ENCODE peak calls at places on chromosomes 12 and 14, in eight cellular contexts. X is neuronal stem cell; I is T-helper 2 cell; G is activated CD4-positive, alpha-beta T cell treated with anti-CD3 and anti-CD28 coated beads for 4 hours; W is stimulated activated CD4-positive, alpha-beta T cell treated with anti-CD3 and anti-CD28 coated beads, Interleukin-1b, Interleukin-23, amount 100 ng/mL, for 1 hour; B is breast epithelium; F is mucosa of descending colon; V is stimulated activated CD8-positive, alpha-beta memory T cell treated with anti-CD3 and anti-CD28 coated beads, Interleukin-4, amount 100 ng/mL, for 1 hour. L is an unnamed sample.

GRCh38 chr14:72516936-72517408 is 376.9 kb downstream of the DPF3 start:
- DNase-seq in W (peak), X (peak), G (peak), F (peak), I (peak), V (peak), B (peak), L (peak)

GRCh38 chr14:99209409-99209808 is 62.6 kb downstream of the BCL11B start:
- DNase-seq in F (no peak), V (no peak), X (no peak), W (no peak), B (no peak), G (no peak), I (no peak), L (no peak)

GRCh38 chr12:107654866-107655265 is 30.7 kb upstream of the PWP1 start:
- DNase-seq in B (no peak), V (no peak), W (no peak), G (no peak), I (no peak), F (no peak), X (no peak), L (no peak)

GRCh38 chr14:64117671-64118402 is 176.3 kb downstream of the ESR2 start:
- DNase-seq in F (no peak), X (no peak), W (no peak), I (no peak), G (no peak), B (peak), V (no peak), L (peak)

GRCh38 chr12:130490674-130491073 is 153.0 kb downstream of the PIWIL1 start:
- DNase-seq in F (no peak), W (no peak), I (no peak), V (no peak), G (no peak), X (no peak), B (no peak), L (no peak)

GRCh38 chr14:73259837-73260236 is 22.5 kb downstream of the PAPLN start:
- DNase-seq in I (no peak), V (no peak), F (peak), W (no peak), X (no peak), B (no peak), G (no peak), L (no peak)

GRCh38 chr14:70871863-70872677 is 35.2 kb upstream of the PCNX1 start:
- DNase-seq in F (no peak), B (no peak), G (no peak), X (no peak), V (no peak), W (no peak), I (no peak), L (no peak)

GRCh38 chr14:73231874-73232851 is 5.1 kb upstream of the PAPLN start:
- DNase-seq in I (no peak), B (no peak), F (no peak), G (no peak), X (no peak), V (no peak), W (no peak), L (no peak)

GRCh38 chr12:1630081-1630826 is 1.2 kb downstream of the WNT5B start:
- DNase-seq in I (no peak), F (peak), V (no peak), X (no peak), G (no peak), B (peak), W (no peak), L (peak)

GRCh38 chr14:105026033-105026785 is 5.3 kb upstream of the CDCA4 start:
- DNase-seq in B (no peak), X (no peak), V (no peak), I (no peak), F (no peak), G (no peak), W (no peak), L (no peak)